ENCODE peak calls at places on chromosomes 1 and 21, in eight cellular contexts. One of them, this sample, is unnamed.

GRCh38 chr21:15804247-15804985 is 74.6 kb downstream of the USP25 start:
- DNase-seq in OCI-LY7: no peak
- DNase-seq in NCI-H345: no peak
- DNase-seq in occipital lobe: no peak
- DNase-seq in stimulated activated CD4-positive, alpha-beta T cell treated with anti-CD3 and anti-CD28 coated beads, Interleukin-2, amount 100 ng/mL, for 24 hours: no peak
- DNase-seq in activated T-cell treated with anti-CD3 and anti-CD28 coated beads, Interleukin-2, amount 50 U/mL, for 72 hours: no peak
- DNase-seq in NCI-H1105 treated with DMSO at 0.1 percent for 48 hours: peak
- DNase-seq in naive thymus-derived CD8-positive, alpha-beta T cell: no peak
- DNase-seq in this sample: no peak

GRCh38 chr1:201773764-201774163 is 55.2 kb upstream of the IPO9 start:
- DNase-seq in stimulated activated CD4-positive, alpha-beta T cell treated with anti-CD3 and anti-CD28 coated beads, Interleukin-2, amount 100 ng/mL, for 24 hours: no peak
- DNase-seq in OCI-LY7: no peak
- DNase-seq in NCI-H345: no peak
- DNase-seq in NCI-H1105 treated with DMSO at 0.1 percent for 48 hours: no peak
- DNase-seq in naive thymus-derived CD8-positive, alpha-beta T cell: no peak
- DNase-seq in activated T-cell treated with anti-CD3 and anti-CD28 coated beads, Interleukin-2, amount 50 U/mL, for 72 hours: no peak
- DNase-seq in occipital lobe: no peak
- DNase-seq in this sample: no peak

GRCh38 chr21:14050121-14050520 is 160.6 kb downstream of the LIPI start:
- DNase-seq in OCI-LY7: no peak
- DNase-seq in NCI-H345: no peak
- DNase-seq in stimulated activated CD4-positive, alpha-beta T cell treated with anti-CD3 and anti-CD28 coated beads, Interleukin-2, amount 100 ng/mL, for 24 hours: no peak
- DNase-seq in occipital lobe: no peak
- DNase-seq in naive thymus-derived CD8-positive, alpha-beta T cell: no peak
- DNase-seq in activated T-cell treated with anti-CD3 and anti-CD28 coated beads, Interleukin-2, amount 50 U/mL, for 72 hours: no peak
- DNase-seq in NCI-H1105 treated with DMSO at 0.1 percent for 48 hours: no peak
- DNase-seq in this sample: no peak

GRCh38 chr1:87367549-87367948 is 38.9 kb downstream of the LMO4 start:
- DNase-seq in activated T-cell treated with anti-CD3 and anti-CD28 coated beads, Interleukin-2, amount 50 U/mL, for 72 hours: no peak
- DNase-seq in occipital lobe: no peak
- DNase-seq in NCI-H345: no peak
- DNase-seq in stimulated activated CD4-positive, alpha-beta T cell treated with anti-CD3 and anti-CD28 coated beads, Interleukin-2, amount 100 ng/mL, for 24 hours: no peak
- DNase-seq in NCI-H1105 treated with DMSO at 0.1 percent for 48 hours: peak
- DNase-seq in naive thymus-derived CD8-positive, alpha-beta T cell: no peak
- DNase-seq in OCI-LY7: no peak
- DNase-seq in this sample: no peak

GRCh38 chr1:245500546-245500945 is 345.8 kb downstream of the KIF26B start:
- DNase-seq in stimulated activated CD4-positive, alpha-beta T cell treated with anti-CD3 and anti-CD28 coated beads, Interleukin-2, amount 100 ng/mL, for 24 hours: no peak
- DNase-seq in OCI-LY7: no peak
- DNase-seq in activated T-cell treated with anti-CD3 and anti-CD28 coated beads, Interleukin-2, amount 50 U/mL, for 72 hours: no peak
- DNase-seq in occipital lobe: no peak
- DNase-seq in naive thymus-derived CD8-positive, alpha-beta T cell: no peak
- DNase-seq in NCI-H1105 treated with DMSO at 0.1 percent for 48 hours: no peak
- DNase-seq in NCI-H345: no peak
- DNase-seq in this sample: no peak

GRCh38 chr1:77168358-77168757 is 50.9 kb downstream of the PIGK start:
- DNase-seq in naive thymus-derived CD8-positive, alpha-beta T cell: no peak
- DNase-seq in NCI-H345: no peak
- DNase-seq in activated T-cell treated with anti-CD3 and anti-CD28 coated beads, Interleukin-2, amount 50 U/mL, for 72 hours: no peak
- DNase-seq in OCI-LY7: no peak
- DNase-seq in stimulated activated CD4-positive, alpha-beta T cell treated with anti-CD3 and anti-CD28 coated beads, Interleukin-2, amount 100 ng/mL, for 24 hours: no peak
- DNase-seq in NCI-H1105 treated with DMSO at 0.1 percent for 48 hours: no peak
- DNase-seq in occipital lobe: no peak
- DNase-seq in this sample: no peak

GRCh38 chr1:235532350-235532749 is 28.1 kb upstream of the B3GALNT2 start:
- DNase-seq in NCI-H1105 treated with DMSO at 0.1 percent for 48 hours: no peak
- DNase-seq in NCI-H345: no peak
- DNase-seq in activated T-cell treated with anti-CD3 and anti-CD28 coated beads, Interleukin-2, amount 50 U/mL, for 72 hours: no peak
- DNase-seq in occipital lobe: no peak
- DNase-seq in OCI-LY7: no peak
- DNase-seq in stimulated activated CD4-positive, alpha-beta T cell treated with anti-CD3 and anti-CD28 coated beads, Interleukin-2, amount 100 ng/mL, for 24 hours: no peak
- DNase-seq in naive thymus-derived CD8-positive, alpha-beta T cell: no peak
- DNase-seq in this sample: no peak

GRCh38 chr1:209769171-209769904 is 13.5 kb downstream of the TRAF3IP3 start:
- DNase-seq in occipital lobe: no peak
- DNase-seq in NCI-H1105 treated with DMSO at 0.1 percent for 48 hours: no peak
- DNase-seq in OCI-LY7: peak
- DNase-seq in activated T-cell treated with anti-CD3 and anti-CD28 coated beads, Interleukin-2, amount 50 U/mL, for 72 hours: peak
- DNase-seq in naive thymus-derived CD8-positive, alpha-beta T cell: peak
- DNase-seq in NCI-H345: no peak
- DNase-seq in stimulated activated CD4-positive, alpha-beta T cell treated with anti-CD3 and anti-CD28 coated beads, Interleukin-2, amount 100 ng/mL, for 24 hours: peak
- DNase-seq in this sample: no peak

GRCh38 chr21:32415451-32415850 is 2.9 kb downstream of the EVA1C start:
- DNase-seq in NCI-H1105 treated with DMSO at 0.1 percent for 48 hours: no peak
- DNase-seq in OCI-LY7: no peak
- DNase-seq in naive thymus-derived CD8-positive, alpha-beta T cell: no peak
- DNase-seq in occipital lobe: no peak
- DNase-seq in stimulated activated CD4-positive, alpha-beta T cell treated with anti-CD3 and anti-CD28 coated beads, Interleukin-2, amount 100 ng/mL, for 24 hours: no peak
- DNase-seq in NCI-H345: no peak
- DNase-seq in activated T-cell treated with anti-CD3 and anti-CD28 coated beads, Interleukin-2, amount 50 U/mL, for 72 hours: no peak
- DNase-seq in this sample: no peak

GRCh38 chr1:210377934-210378333 is 49.2 kb downstream of the HHAT start:
- DNase-seq in activated T-cell treated with anti-CD3 and anti-CD28 coated beads, Interleukin-2, amount 50 U/mL, for 72 hours: no peak
- DNase-seq in NCI-H345: no peak
- DNase-seq in NCI-H1105 treated with DMSO at 0.1 percent for 48 hours: no peak
- DNase-seq in stimulated activated CD4-positive, alpha-beta T cell treated with anti-CD3 and anti-CD28 coated beads, Interleukin-2, amount 100 ng/mL, for 24 hours: no peak
- DNase-seq in occipital lobe: no peak
- DNase-seq in OCI-LY7: no peak
- DNase-seq in naive thymus-derived CD8-positive, alpha-beta T cell: no peak
- DNase-seq in this sample: no peak

GRCh38 chr21:40556442-40556968 is 290.5 kb downstream of the DSCAM start:
- DNase-seq in NCI-H345: no peak
- DNase-seq in NCI-H1105 treated with DMSO at 0.1 percent for 48 hours: no peak
- DNase-seq in OCI-LY7: no peak
- DNase-seq in activated T-cell treated with anti-CD3 and anti-CD28 coated beads, Interleukin-2, amount 50 U/mL, for 72 hours: no peak
- DNase-seq in occipital lobe: no peak
- DNase-seq in stimulated activated CD4-positive, alpha-beta T cell treated with anti-CD3 and anti-CD28 coated beads, Interleukin-2, amount 100 ng/mL, for 24 hours: no peak
- DNase-seq in naive thymus-derived CD8-positive, alpha-beta T cell: no peak
- DNase-seq in this sample: no peak

GRCh38 chr1:12344611-12345299 is 114.9 kb downstream of the VPS13D start:
- DNase-seq in occipital lobe: peak
- DNase-seq in OCI-LY7: peak
- DNase-seq in stimulated activated CD4-positive, alpha-beta T cell treated with anti-CD3 and anti-CD28 coated beads, Interleukin-2, amount 100 ng/mL, for 24 hours: no peak
- DNase-seq in activated T-cell treated with anti-CD3 and anti-CD28 coated beads, Interleukin-2, amount 50 U/mL, for 72 hours: peak
- DNase-seq in NCI-H345: no peak
- DNase-seq in naive thymus-derived CD8-positive, alpha-beta T cell: no peak
- DNase-seq in NCI-H1105 treated with DMSO at 0.1 percent for 48 hours: no peak
- DNase-seq in this sample: no peak

GRCh38 chr1:31095298-31095981 is 29.9 kb upstream of the PUM1 start:
- DNase-seq in activated T-cell treated with anti-CD3 and anti-CD28 coated beads, Interleukin-2, amount 50 U/mL, for 72 hours: no peak
- DNase-seq in stimulated activated CD4-positive, alpha-beta T cell treated with anti-CD3 and anti-CD28 coated beads, Interleukin-2, amount 100 ng/mL, for 24 hours: no peak
- DNase-seq in naive thymus-derived CD8-positive, alpha-beta T cell: no peak
- DNase-seq in OCI-LY7: no peak
- DNase-seq in NCI-H345: no peak
- DNase-seq in occipital lobe: no peak
- DNase-seq in NCI-H1105 treated with DMSO at 0.1 percent for 48 hours: no peak
- DNase-seq in this sample: no peak

GRCh38 chr1:115491303-115492018 is 150.3 kb upstream of the VANGL1 start:
- DNase-seq in stimulated activated CD4-positive, alpha-beta T cell treated with anti-CD3 and anti-CD28 coated beads, Interleukin-2, amount 100 ng/mL, for 24 hours: no peak
- DNase-seq in naive thymus-derived CD8-positive, alpha-beta T cell: no peak
- DNase-seq in activated T-cell treated with anti-CD3 and anti-CD28 coated beads, Interleukin-2, amount 50 U/mL, for 72 hours: no peak
- DNase-seq in NCI-H1105 treated with DMSO at 0.1 percent for 48 hours: no peak
- DNase-seq in OCI-LY7: no peak
- DNase-seq in NCI-H345: no peak
- DNase-seq in occipital lobe: no peak
- DNase-seq in this sample: no peak

GRCh38 chr1:235888119-235888643 is 21.5 kb upstream of the LYST start:
- DNase-seq in NCI-H1105 treated with DMSO at 0.1 percent for 48 hours: no peak
- DNase-seq in OCI-LY7: no peak
- DNase-seq in naive thymus-derived CD8-positive, alpha-beta T cell: no peak
- DNase-seq in occipital lobe: no peak
- DNase-seq in NCI-H345: no peak
- DNase-seq in activated T-cell treated with anti-CD3 and anti-CD28 coated beads, Interleukin-2, amount 50 U/mL, for 72 hours: peak
- DNase-seq in stimulated activated CD4-positive, alpha-beta T cell treated with anti-CD3 and anti-CD28 coated beads, Interleukin-2, amount 100 ng/mL, for 24 hours: peak
- DNase-seq in this sample: no peak

GRCh38 chr1:9443913-9444445 is 95.3 kb upstream of the SLC25A33 start:
- DNase-seq in occipital lobe: no peak
- DNase-seq in naive thymus-derived CD8-positive, alpha-beta T cell: no peak
- DNase-seq in activated T-cell treated with anti-CD3 and anti-CD28 coated beads, Interleukin-2, amount 50 U/mL, for 72 hours: no peak
- DNase-seq in NCI-H345: no peak
- DNase-seq in stimulated activated CD4-positive, alpha-beta T cell treated with anti-CD3 and anti-CD28 coated beads, Interleukin-2, amount 100 ng/mL, for 24 hours: no peak
- DNase-seq in NCI-H1105 treated with DMSO at 0.1 percent for 48 hours: no peak
- DNase-seq in OCI-LY7: no peak
- DNase-seq in this sample: no peak

GRCh38 chr1:156594124-156594678 is 2.6 kb downstream of the NAXE start:
- DNase-seq in occipital lobe: no peak
- DNase-seq in stimulated activated CD4-positive, alpha-beta T cell treated with anti-CD3 and anti-CD28 coated beads, Interleukin-2, amount 100 ng/mL, for 24 hours: no peak
- DNase-seq in OCI-LY7: no peak
- DNase-seq in NCI-H345: no peak
- DNase-seq in naive thymus-derived CD8-positive, alpha-beta T cell: no peak
- DNase-seq in NCI-H1105 treated with DMSO at 0.1 percent for 48 hours: no peak
- DNase-seq in activated T-cell treated with anti-CD3 and anti-CD28 coated beads, Interleukin-2, amount 50 U/mL, for 72 hours: no peak
- DNase-seq in this sample: no peak

GRCh38 chr1:19450811-19451564 is 34.4 kb downstream of the CAPZB start:
- DNase-seq in activated T-cell treated with anti-CD3 and anti-CD28 coated beads, Interleukin-2, amount 50 U/mL, for 72 hours: no peak
- DNase-seq in naive thymus-derived CD8-positive, alpha-beta T cell: no peak
- DNase-seq in NCI-H345: no peak
- DNase-seq in NCI-H1105 treated with DMSO at 0.1 percent for 48 hours: no peak
- DNase-seq in occipital lobe: no peak
- DNase-seq in stimulated activated CD4-positive, alpha-beta T cell treated with anti-CD3 and anti-CD28 coated beads, Interleukin-2, amount 100 ng/mL, for 24 hours: no peak
- DNase-seq in OCI-LY7: no peak
- DNase-seq in this sample: no peak

GRCh38 chr1:206466840-206467649 is 3.2 kb upstream of the IKBKE start:
- DNase-seq in NCI-H1105 treated with DMSO at 0.1 percent for 48 hours: no peak
- DNase-seq in OCI-LY7: no peak
- DNase-seq in activated T-cell treated with anti-CD3 and anti-CD28 coated beads, Interleukin-2, amount 50 U/mL, for 72 hours: no peak
- DNase-seq in naive thymus-derived CD8-positive, alpha-beta T cell: no peak
- DNase-seq in NCI-H345: no peak
- DNase-seq in stimulated activated CD4-positive, alpha-beta T cell treated with anti-CD3 and anti-CD28 coated beads, Interleukin-2, amount 100 ng/mL, for 24 hours: no peak
- DNase-seq in occipital lobe: no peak
- DNase-seq in this sample: no peak

GRCh38 chr1:40648928-40649591 is 16.4 kb downstream of the RIMS3 start:
- DNase-seq in OCI-LY7: no peak
- DNase-seq in occipital lobe: no peak
- DNase-seq in NCI-H345: no peak
- DNase-seq in activated T-cell treated with anti-CD3 and anti-CD28 coated beads, Interleukin-2, amount 50 U/mL, for 72 hours: no peak
- DNase-seq in naive thymus-derived CD8-positive, alpha-beta T cell: no peak
- DNase-seq in NCI-H1105 treated with DMSO at 0.1 percent for 48 hours: no peak
- DNase-seq in stimulated activated CD4-positive, alpha-beta T cell treated with anti-CD3 and anti-CD28 coated beads, Interleukin-2, amount 100 ng/mL, for 24 hours: no peak
- DNase-seq in this sample: no peak

GRCh38 chr1:222104661-222105392 is 362.9 kb upstream of the DUSP10 start:
- DNase-seq in NCI-H345: peak
- DNase-seq in stimulated activated CD4-positive, alpha-beta T cell treated with anti-CD3 and anti-CD28 coated beads, Interleukin-2, amount 100 ng/mL, for 24 hours: no peak
- DNase-seq in activated T-cell treated with anti-CD3 and anti-CD28 coated beads, Interleukin-2, amount 50 U/mL, for 72 hours: no peak
- DNase-seq in NCI-H1105 treated with DMSO at 0.1 percent for 48 hours: no peak
- DNase-seq in naive thymus-derived CD8-positive, alpha-beta T cell: no peak
- DNase-seq in OCI-LY7: no peak
- DNase-seq in occipital lobe: no peak
- DNase-seq in this sample: peak